ENCODE peak calls at places on chromosomes 5 and 9, in nine cellular contexts. One of them, this sample, is unnamed.

GRCh38 chr9:87107072-87107471 is 159.8 kb upstream of the GAS1 start:
- DNase-seq in HL-60: no peak
- DNase-seq in MM.1S: no peak
- DNase-seq in CD4-positive, CD25-positive, alpha-beta regulatory T cell: no peak
- DNase-seq in neural progenitor cell: peak; percentile 53
- DNase-seq in RWPE1: peak; percentile 70
- DNase-seq in mesenchymal stem cell: no peak
- DNase-seq in GM23248: no peak
- DNase-seq in kidney: no peak
- DNase-seq in this sample: no peak

GRCh38 chr9:71036501-71036900 is 84.9 kb downstream of the TRPM3 start:
- DNase-seq in HL-60: no peak
- DNase-seq in MM.1S: no peak
- DNase-seq in CD4-positive, CD25-positive, alpha-beta regulatory T cell: no peak
- DNase-seq in neural progenitor cell: no peak
- DNase-seq in RWPE1: peak; percentile 3
- DNase-seq in mesenchymal stem cell: no peak
- DNase-seq in GM23248: no peak
- DNase-seq in kidney: no peak
- DNase-seq in this sample: no peak

GRCh38 chr9:4262735-4263141 is 37.1 kb downstream of the GLIS3 start:
- DNase-seq in HL-60: no peak
- DNase-seq in MM.1S: no peak
- DNase-seq in CD4-positive, CD25-positive, alpha-beta regulatory T cell: no peak
- DNase-seq in neural progenitor cell: no peak
- DNase-seq in RWPE1: peak; percentile 69
- DNase-seq in mesenchymal stem cell: peak; percentile 69
- DNase-seq in GM23248: peak; percentile 63
- DNase-seq in kidney: no peak
- DNase-seq in this sample: no peak

GRCh38 chr5:16819522-16820167 is 116.4 kb downstream of the MYO10 start:
- DNase-seq in HL-60: no peak
- DNase-seq in MM.1S: no peak
- DNase-seq in CD4-positive, CD25-positive, alpha-beta regulatory T cell: no peak
- DNase-seq in neural progenitor cell: no peak
- DNase-seq in RWPE1: no peak
- DNase-seq in mesenchymal stem cell: peak; percentile 80
- DNase-seq in GM23248: peak; percentile 87
- DNase-seq in kidney: no peak
- DNase-seq in this sample: no peak

GRCh38 chr5:142627371-142628217 is 58.3 kb downstream of the FGF1 start:
- DNase-seq in HL-60: no peak
- DNase-seq in MM.1S: no peak
- DNase-seq in CD4-positive, CD25-positive, alpha-beta regulatory T cell: no peak
- DNase-seq in neural progenitor cell: no peak
- DNase-seq in RWPE1: no peak
- DNase-seq in mesenchymal stem cell: no peak
- DNase-seq in GM23248: peak; percentile 19
- DNase-seq in kidney: no peak
- DNase-seq in this sample: no peak

GRCh38 chr9:137724818-137725240 is 106.0 kb downstream of the EHMT1 start:
- DNase-seq in HL-60: no peak
- DNase-seq in MM.1S: no peak
- DNase-seq in CD4-positive, CD25-positive, alpha-beta regulatory T cell: no peak
- DNase-seq in neural progenitor cell: no peak
- DNase-seq in RWPE1: no peak
- DNase-seq in mesenchymal stem cell: no peak
- DNase-seq in GM23248: no peak
- DNase-seq in kidney: peak; percentile 41
- DNase-seq in this sample: no peak

GRCh38 chr5:140049713-140050112 is 6.6 kb upstream of the NRG2 start:
- DNase-seq in HL-60: no peak
- DNase-seq in MM.1S: no peak
- DNase-seq in CD4-positive, CD25-positive, alpha-beta regulatory T cell: no peak
- DNase-seq in neural progenitor cell: no peak
- DNase-seq in RWPE1: no peak
- DNase-seq in mesenchymal stem cell: no peak
- DNase-seq in GM23248: no peak
- DNase-seq in kidney: no peak
- DNase-seq in this sample: no peak

GRCh38 chr5:31748502-31749172 is 109.7 kb downstream of the PDZD2 start:
- DNase-seq in HL-60: no peak
- DNase-seq in MM.1S: no peak
- DNase-seq in CD4-positive, CD25-positive, alpha-beta regulatory T cell: no peak
- DNase-seq in neural progenitor cell: no peak
- DNase-seq in RWPE1: no peak
- DNase-seq in mesenchymal stem cell: no peak
- DNase-seq in GM23248: no peak
- DNase-seq in kidney: no peak
- DNase-seq in this sample: no peak

GRCh38 chr9:84557751-84558150 is 111.8 kb upstream of the NTRK2 start:
- DNase-seq in HL-60: no peak
- DNase-seq in MM.1S: no peak
- DNase-seq in CD4-positive, CD25-positive, alpha-beta regulatory T cell: no peak
- DNase-seq in neural progenitor cell: no peak
- DNase-seq in RWPE1: no peak
- DNase-seq in mesenchymal stem cell: no peak
- DNase-seq in GM23248: no peak
- DNase-seq in kidney: no peak
- DNase-seq in this sample: no peak

GRCh38 chr9:73153793-73154227 is 2.1 kb downstream of the ANXA1 start:
- DNase-seq in HL-60: no peak
- DNase-seq in MM.1S: no peak
- DNase-seq in CD4-positive, CD25-positive, alpha-beta regulatory T cell: no peak
- DNase-seq in neural progenitor cell: no peak
- DNase-seq in RWPE1: peak; percentile 65
- DNase-seq in mesenchymal stem cell: peak; percentile 68
- DNase-seq in GM23248: peak; percentile 79
- DNase-seq in kidney: no peak
- DNase-seq in this sample: no peak

GRCh38 chr9:4344946-4345345 is 45.1 kb upstream of the GLIS3 start:
- DNase-seq in HL-60: no peak
- DNase-seq in MM.1S: no peak
- DNase-seq in CD4-positive, CD25-positive, alpha-beta regulatory T cell: no peak
- DNase-seq in neural progenitor cell: no peak
- DNase-seq in RWPE1: peak; percentile 54
- DNase-seq in mesenchymal stem cell: no peak
- DNase-seq in GM23248: no peak
- DNase-seq in kidney: no peak
- DNase-seq in this sample: no peak

GRCh38 chr5:102623295-102623694 is 124.5 kb upstream of the SLCO6A1 start:
- DNase-seq in HL-60: no peak
- DNase-seq in MM.1S: no peak
- DNase-seq in CD4-positive, CD25-positive, alpha-beta regulatory T cell: no peak
- DNase-seq in neural progenitor cell: no peak
- DNase-seq in RWPE1: no peak
- DNase-seq in mesenchymal stem cell: no peak
- DNase-seq in GM23248: no peak
- DNase-seq in kidney: no peak
- DNase-seq in this sample: no peak

GRCh38 chr5:83077662-83078261 is 415 bp downstream of the XRCC4 start:
- DNase-seq in HL-60: peak; percentile 36
- DNase-seq in MM.1S: peak; percentile 10
- DNase-seq in CD4-positive, CD25-positive, alpha-beta regulatory T cell: peak; percentile 7
- DNase-seq in neural progenitor cell: peak; percentile 56
- DNase-seq in RWPE1: peak; percentile 20
- DNase-seq in mesenchymal stem cell: peak; percentile 64
- DNase-seq in GM23248: peak; percentile 58
- DNase-seq in kidney: no peak
- DNase-seq in this sample: no peak

GRCh38 chr5:86884608-86885007 is 266.9 kb downstream of the COX7C start:
- DNase-seq in HL-60: no peak
- DNase-seq in MM.1S: no peak
- DNase-seq in CD4-positive, CD25-positive, alpha-beta regulatory T cell: no peak
- DNase-seq in neural progenitor cell: no peak
- DNase-seq in RWPE1: no peak
- DNase-seq in mesenchymal stem cell: no peak
- DNase-seq in GM23248: no peak
- DNase-seq in kidney: peak; percentile 54
- DNase-seq in this sample: no peak

GRCh38 chr5:83015676-83016075 is 61.5 kb downstream of the TMEM167A start:
- DNase-seq in HL-60: no peak
- DNase-seq in MM.1S: no peak
- DNase-seq in CD4-positive, CD25-positive, alpha-beta regulatory T cell: no peak
- DNase-seq in neural progenitor cell: peak; percentile 18
- DNase-seq in RWPE1: no peak
- DNase-seq in mesenchymal stem cell: no peak
- DNase-seq in GM23248: no peak
- DNase-seq in kidney: no peak
- DNase-seq in this sample: no peak

GRCh38 chr5:178364326-178364675 is 131.7 kb upstream of the PHYKPL start:
- DNase-seq in HL-60: no peak
- DNase-seq in MM.1S: no peak
- DNase-seq in CD4-positive, CD25-positive, alpha-beta regulatory T cell: no peak
- DNase-seq in neural progenitor cell: no peak
- DNase-seq in RWPE1: no peak
- DNase-seq in mesenchymal stem cell: no peak
- DNase-seq in GM23248: no peak
- DNase-seq in kidney: peak; percentile 48
- DNase-seq in this sample: no peak

DNA sequence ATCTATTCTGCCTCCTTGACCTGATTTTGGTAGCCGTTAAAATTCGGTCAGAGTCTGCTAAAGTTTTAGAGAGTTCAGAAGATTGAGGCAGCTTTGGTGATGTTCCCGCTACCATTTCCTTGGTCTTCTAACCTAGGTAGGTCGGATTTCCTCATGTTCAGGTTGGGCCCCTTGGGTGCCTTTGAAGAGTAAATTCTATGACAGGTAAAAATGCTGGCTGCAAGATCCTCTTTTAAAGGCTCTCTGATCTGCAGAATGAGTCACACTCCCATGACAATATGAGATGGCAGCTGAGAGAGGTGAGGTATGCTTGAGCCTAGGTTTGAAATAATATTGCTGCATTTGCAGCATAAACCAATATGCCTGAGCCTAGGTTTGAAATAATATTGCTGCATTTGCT is 198.9 kb downstream of the TSSK1B start:
- DNase-seq in HL-60: no peak
- DNase-seq in MM.1S: no peak
- DNase-seq in CD4-positive, CD25-positive, alpha-beta regulatory T cell: no peak
- DNase-seq in neural progenitor cell: no peak
- DNase-seq in RWPE1: no peak
- DNase-seq in mesenchymal stem cell: no peak
- DNase-seq in GM23248: no peak
- DNase-seq in kidney: no peak
- DNase-seq in this sample: no peak
- H3K27ac ChIP-seq in HL-60: no peak overlapping the region
- H3K27ac ChIP-seq in MM.1S: no peak overlapping the region
- H3K27ac ChIP-seq in CD4-positive, CD25-positive, alpha-beta regulatory T cell: no peak overlapping the region
- H3K27ac ChIP-seq in neural progenitor cell: no peak overlapping the region
- H3K27ac ChIP-seq in RWPE1: no peak overlapping the region
- H3K27ac ChIP-seq in mesenchymal stem cell: no peak overlapping the region
- H3K27ac ChIP-seq in GM23248: no peak overlapping the region
- H3K27ac ChIP-seq in kidney: no peak overlapping the region
- H3K27ac ChIP-seq in this sample: no peak overlapping the region

GRCh38 chr5:78756853-78757252 is 108.3 kb upstream of the LHFPL2 start:
- DNase-seq in HL-60: no peak
- DNase-seq in MM.1S: no peak
- DNase-seq in CD4-positive, CD25-positive, alpha-beta regulatory T cell: no peak
- DNase-seq in neural progenitor cell: no peak
- DNase-seq in RWPE1: no peak
- DNase-seq in mesenchymal stem cell: no peak
- DNase-seq in GM23248: no peak
- DNase-seq in kidney: no peak
- DNase-seq in this sample: no peak
- H3K27ac ChIP-seq in HL-60: no peak overlapping the region
- H3K27ac ChIP-seq in MM.1S: no peak overlapping the region
- H3K27ac ChIP-seq in CD4-positive, CD25-positive, alpha-beta regulatory T cell: no peak overlapping the region
- H3K27ac ChIP-seq in neural progenitor cell: no peak overlapping the region
- H3K27ac ChIP-seq in RWPE1: no peak overlapping the region
- H3K27ac ChIP-seq in mesenchymal stem cell: no peak overlapping the region
- H3K27ac ChIP-seq in GM23248: peak overlapping the region; percentile 17
- H3K27ac ChIP-seq in kidney: no peak overlapping the region
- H3K27ac ChIP-seq in this sample: no peak overlapping the region

GRCh38 chr9:9774471-9774870 is 838.3 kb downstream of the PTPRD start:
- DNase-seq in HL-60: no peak
- DNase-seq in MM.1S: no peak
- DNase-seq in CD4-positive, CD25-positive, alpha-beta regulatory T cell: no peak
- DNase-seq in neural progenitor cell: no peak
- DNase-seq in RWPE1: no peak
- DNase-seq in mesenchymal stem cell: no peak
- DNase-seq in GM23248: no peak
- DNase-seq in kidney: no peak
- DNase-seq in this sample: no peak
- H3K27ac ChIP-seq in HL-60: no peak overlapping the region
- H3K27ac ChIP-seq in MM.1S: no peak overlapping the region
- H3K27ac ChIP-seq in CD4-positive, CD25-positive, alpha-beta regulatory T cell: no peak overlapping the region
- H3K27ac ChIP-seq in neural progenitor cell: no peak overlapping the region
- H3K27ac ChIP-seq in RWPE1: no peak overlapping the region
- H3K27ac ChIP-seq in mesenchymal stem cell: no peak overlapping the region
- H3K27ac ChIP-seq in GM23248: no peak overlapping the region
- H3K27ac ChIP-seq in kidney: no peak overlapping the region
- H3K27ac ChIP-seq in this sample: no peak overlapping the region

GRCh38 chr5:78568676-78569075 is 79.9 kb downstream of the LHFPL2 start:
- DNase-seq in HL-60: no peak
- DNase-seq in MM.1S: no peak
- DNase-seq in CD4-positive, CD25-positive, alpha-beta regulatory T cell: no peak
- DNase-seq in neural progenitor cell: no peak
- DNase-seq in RWPE1: no peak
- DNase-seq in mesenchymal stem cell: no peak
- DNase-seq in GM23248: no peak
- DNase-seq in kidney: no peak
- DNase-seq in this sample: no peak
- H3K27ac ChIP-seq in HL-60: no peak overlapping the region
- H3K27ac ChIP-seq in MM.1S: no peak overlapping the region
- H3K27ac ChIP-seq in CD4-positive, CD25-positive, alpha-beta regulatory T cell: no peak overlapping the region
- H3K27ac ChIP-seq in neural progenitor cell: no peak overlapping the region
- H3K27ac ChIP-seq in RWPE1: no peak overlapping the region
- H3K27ac ChIP-seq in mesenchymal stem cell: no peak overlapping the region
- H3K27ac ChIP-seq in GM23248: no peak overlapping the region
- H3K27ac ChIP-seq in kidney: no peak overlapping the region
- H3K27ac ChIP-seq in this sample: no peak overlapping the region

GRCh38 chr5:158485604-158486081 is 614.1 kb downstream of the EBF1 start:
- DNase-seq in HL-60: no peak
- DNase-seq in MM.1S: no peak
- DNase-seq in CD4-positive, CD25-positive, alpha-beta regulatory T cell: no peak
- DNase-seq in neural progenitor cell: no peak
- DNase-seq in RWPE1: no peak
- DNase-seq in mesenchymal stem cell: peak; percentile 18
- DNase-seq in GM23248: peak; percentile 89
- DNase-seq in kidney: no peak
- DNase-seq in this sample: no peak

GRCh38 chr5:158484968-158485367 is 614.7 kb downstream of the EBF1 start:
- DNase-seq in HL-60: no peak
- DNase-seq in MM.1S: no peak
- DNase-seq in CD4-positive, CD25-positive, alpha-beta regulatory T cell: no peak
- DNase-seq in neural progenitor cell: no peak
- DNase-seq in RWPE1: no peak
- DNase-seq in mesenchymal stem cell: no peak
- DNase-seq in GM23248: no peak
- DNase-seq in kidney: no peak
- DNase-seq in this sample: no peak

GRCh38 chr5:158487156-158487555 is 612.6 kb downstream of the EBF1 start:
- DNase-seq in HL-60: no peak
- DNase-seq in MM.1S: no peak
- DNase-seq in CD4-positive, CD25-positive, alpha-beta regulatory T cell: no peak
- DNase-seq in neural progenitor cell: peak; percentile 20
- DNase-seq in RWPE1: no peak
- DNase-seq in mesenchymal stem cell: no peak
- DNase-seq in GM23248: peak; percentile 34
- DNase-seq in kidney: no peak
- DNase-seq in this sample: no peak

GRCh38 chr5:158489207-158489532 is 610.5 kb downstream of the EBF1 start:
- DNase-seq in HL-60: no peak
- DNase-seq in MM.1S: no peak
- DNase-seq in CD4-positive, CD25-positive, alpha-beta regulatory T cell: no peak
- DNase-seq in neural progenitor cell: no peak
- DNase-seq in RWPE1: no peak
- DNase-seq in mesenchymal stem cell: no peak
- DNase-seq in GM23248: no peak
- DNase-seq in kidney: no peak
- DNase-seq in this sample: no peak

GRCh38 chr5:158487677-158488076 is 612.0 kb downstream of the EBF1 start:
- DNase-seq in HL-60: no peak
- DNase-seq in MM.1S: no peak
- DNase-seq in CD4-positive, CD25-positive, alpha-beta regulatory T cell: no peak
- DNase-seq in neural progenitor cell: no peak
- DNase-seq in RWPE1: no peak
- DNase-seq in mesenchymal stem cell: no peak
- DNase-seq in GM23248: no peak
- DNase-seq in kidney: no peak
- DNase-seq in this sample: no peak
- H3K27ac ChIP-seq in HL-60: no peak overlapping the region
- H3K27ac ChIP-seq in MM.1S: no peak overlapping the region
- H3K27ac ChIP-seq in CD4-positive, CD25-positive, alpha-beta regulatory T cell: no peak overlapping the region
- H3K27ac ChIP-seq in neural progenitor cell: no peak overlapping the region
- H3K27ac ChIP-seq in RWPE1: no peak overlapping the region
- H3K27ac ChIP-seq in mesenchymal stem cell: no peak overlapping the region
- H3K27ac ChIP-seq in GM23248: no peak overlapping the region
- H3K27ac ChIP-seq in kidney: no peak overlapping the region
- H3K27ac ChIP-seq in this sample: no peak overlapping the region

This sample was measured in CD8-positive, alpha-beta memory T cell.